ENCODE peak calls at places on chromosome 12, in nine cellular contexts. I is prostate gland, C is K562, N is esophagus muscularis mucosa, R is GM12891, G is upper lobe of left lung, V is GM12878, Z is breast epithelium, S is vagina. H is an unnamed sample.

GRCh38 chr12:13365782-13366366 is 169.3 kb downstream of the EMP1 start:
- DNase-seq in I (no peak), C (no peak), N (peak), Z (no peak), R (no peak), V (no peak), G (peak), S (no peak), H (no peak)

GRCh38 chr12:124613151-124613585 is 45.8 kb upstream of the NCOR2 start:
- DNase-seq in C (no peak), I (peak), N (no peak), G (no peak), V (no peak), S (no peak), R (no peak), Z (no peak), H (no peak)

GRCh38 chr12:133226690-133227089 is 9.0 kb downstream of the ANHX start:
- DNase-seq in G (no peak), C (no peak), R (no peak), N (no peak), S (no peak), Z (no peak), I (no peak), V (no peak), H (no peak)

GRCh38 chr12:49121047-49121696 is 10.0 kb downstream of the TUBA1B start:
- DNase-seq in N (no peak), S (no peak), R (no peak), I (peak), G (no peak), C (peak), Z (no peak), V (no peak), H (no peak)

GRCh38 chr12:13173012-13173441 is 23.5 kb upstream of the EMP1 start:
- DNase-seq in R (no peak), C (no peak), S (peak), V (no peak), Z (no peak), N (peak), I (no peak), G (no peak), H (no peak)

GRCh38 chr12:56725723-56726102 is 614 bp upstream of the NACA start:
- DNase-seq in S (no peak), I (no peak), R (no peak), N (no peak), Z (no peak), C (no peak), G (no peak), V (no peak), H (no peak)

GRCh38 chr12:112427760-112428159 is 9.0 kb downstream of the PTPN11 start:
- DNase-seq in G (no peak), Z (no peak), I (no peak), S (no peak), R (no peak), V (no peak), N (no peak), C (no peak), H (no peak)

GRCh38 chr12:75998292-75999063 is 33.1 kb downstream of the PHLDA1 start:
- DNase-seq in I (no peak), S (no peak), N (no peak), V (no peak), C (no peak), G (no peak), R (no peak), Z (no peak), H (no peak)

GRCh38 chr12:27319394-27319793 is 13.2 kb upstream of the BMAL2 start:
- DNase-seq in G (no peak), R (no peak), S (no peak), N (no peak), I (no peak), C (no peak), V (no peak), Z (no peak), H (no peak)

GRCh38 chr12:209851-210250 is 4.1 kb downstream of the SLC6A12 start:
- DNase-seq in N (no peak), Z (no peak), R (no peak), S (no peak), G (no peak), I (no peak), V (no peak), C (no peak), H (no peak)

GRCh38 chr12:102964872-102965271 is 7.4 kb downstream of the ASCL1 start:
- DNase-seq in I (no peak), C (no peak), N (no peak), Z (no peak), G (peak), R (no peak), V (no peak), S (peak), H (no peak)

GRCh38 chr12:16467304-16467703 is 119.9 kb downstream of the MGST1 start:
- DNase-seq in S (no peak), C (no peak), G (no peak), Z (no peak), R (no peak), I (no peak), V (no peak), N (no peak), H (no peak)

GRCh38 chr12:38883629-38884134 is 21.7 kb downstream of the CPNE8 start:
- DNase-seq in N (no peak), S (no peak), R (no peak), G (no peak), V (no peak), C (no peak), I (no peak), Z (no peak), H (no peak)

GRCh38 chr12:130434560-130434959 is 96.9 kb downstream of the PIWIL1 start:
- DNase-seq in S (no peak), V (no peak), N (no peak), G (peak), C (no peak), R (no peak), I (no peak), Z (no peak), H (no peak)

GRCh38 chr12:66152732-66153131 is 17.1 kb downstream of the TMBIM4 start:
- DNase-seq in G (no peak), V (no peak), S (no peak), C (no peak), R (no peak), N (no peak), Z (no peak), I (no peak), H (no peak)

GRCh38 chr12:102063066-102063465 is 1.3 kb upstream of the WASHC3 start:
- DNase-seq in C (no peak), R (no peak), G (no peak), S (no peak), I (no peak), Z (no peak), V (no peak), N (no peak), H (no peak)

GRCh38 chr12:119024226-119024810 is 43.0 kb downstream of the SRRM4 start:
- DNase-seq in I (no peak), Z (no peak), N (no peak), C (no peak), R (no peak), G (no peak), S (peak), V (no peak), H (no peak)

GRCh38 chr12:54024127-54024526 is 4.1 kb upstream of the HOXC6 start:
- DNase-seq in I (no peak), C (no peak), V (no peak), N (no peak), S (no peak), Z (no peak), G (peak), R (no peak), H (no peak)

GRCh38 chr12:80895240-80895639 is 42.5 kb downstream of the LIN7A start:
- DNase-seq in C (no peak), R (no peak), G (no peak), I (no peak), N (no peak), V (no peak), Z (no peak), S (no peak), H (no peak)

GRCh38 chr12:120689397-120690082 is 2.6 kb downstream of the MLEC start:
- DNase-seq in S (no peak), I (no peak), C (no peak), G (no peak), R (no peak), N (no peak), V (no peak), Z (no peak), H (no peak)

GRCh38 chr12:50734409-50735263 is 29.3 kb upstream of the ATF1 start:
- DNase-seq in S (no peak), N (no peak), G (no peak), C (peak), R (peak), Z (no peak), I (no peak), V (no peak), H (no peak)

GRCh38 chr12:31106101-31106803 is 32.6 kb downstream of the DDX11 start:
- DNase-seq in R (no peak), N (peak), Z (no peak), G (no peak), I (no peak), C (no peak), S (peak), V (no peak), H (no peak)

GRCh38 chr12:132429932-132430643 is 59.9 kb upstream of the FBRSL1 start:
- DNase-seq in I (peak), R (peak), Z (no peak), C (peak), S (no peak), G (peak), V (no peak), N (no peak), H (peak)

GRCh38 chr12:27824126-27824842 is 44.2 kb upstream of the MANSC4 start:
- DNase-seq in I (no peak), R (no peak), Z (no peak), N (no peak), S (no peak), V (peak), C (no peak), G (no peak), H (peak)

GRCh38 chr12:110314308-110314707 is 33.3 kb downstream of the ATP2A2 start:
- DNase-seq in Z (no peak), N (no peak), V (peak), G (no peak), C (no peak), R (no peak), I (no peak), S (no peak), H (no peak)

GRCh38 chr12:26124491-26125450 is at the start of gene BHLHE41:
- DNase-seq in N (peak), R (no peak), Z (peak), S (no peak), V (no peak), G (peak), I (peak), C (peak), H (peak)
- TF ChIP-seq POLR2A in N (peak), R (no peak), Z (no peak), S (no peak), V (no peak), G (no peak), I (peak), C (no peak), H (no peak)

GRCh38 chr12:5087831-5088554 is 44.3 kb downstream of the KCNA5 start:
- DNase-seq in I (no peak), G (no peak), Z (no peak), S (no peak), R (no peak), N (no peak), V (no peak), C (no peak), H (no peak)

GRCh38 chr12:5083955-5084849 is 40.5 kb downstream of the KCNA5 start:
- DNase-seq in S (no peak), I (peak), C (peak), G (no peak), R (peak), V (peak), N (no peak), Z (no peak), H (peak)

GRCh38 chr12:5085896-5086295 is 42.2 kb downstream of the KCNA5 start:
- DNase-seq in I (no peak), G (no peak), V (no peak), C (no peak), S (no peak), Z (no peak), R (no peak), N (no peak), H (no peak)

GRCh38 chr12:5094550-5094949 is 50.9 kb downstream of the KCNA5 start:
- DNase-seq in I (no peak), G (no peak), Z (no peak), R (no peak), V (no peak), N (peak), S (peak), C (no peak), H (no peak)

GRCh38 chr12:5088586-5089264 is 45.0 kb downstream of the KCNA5 start:
- DNase-seq in Z (no peak), S (no peak), R (no peak), V (no peak), C (no peak), N (no peak), I (no peak), G (peak), H (no peak)
- TF ChIP-seq POLR2AphosphoS5 in Z (no peak), S (peak), R (no peak), V (no peak), C (no peak), N (no peak), I (no peak), G (no peak), H (no peak)

DNA sequence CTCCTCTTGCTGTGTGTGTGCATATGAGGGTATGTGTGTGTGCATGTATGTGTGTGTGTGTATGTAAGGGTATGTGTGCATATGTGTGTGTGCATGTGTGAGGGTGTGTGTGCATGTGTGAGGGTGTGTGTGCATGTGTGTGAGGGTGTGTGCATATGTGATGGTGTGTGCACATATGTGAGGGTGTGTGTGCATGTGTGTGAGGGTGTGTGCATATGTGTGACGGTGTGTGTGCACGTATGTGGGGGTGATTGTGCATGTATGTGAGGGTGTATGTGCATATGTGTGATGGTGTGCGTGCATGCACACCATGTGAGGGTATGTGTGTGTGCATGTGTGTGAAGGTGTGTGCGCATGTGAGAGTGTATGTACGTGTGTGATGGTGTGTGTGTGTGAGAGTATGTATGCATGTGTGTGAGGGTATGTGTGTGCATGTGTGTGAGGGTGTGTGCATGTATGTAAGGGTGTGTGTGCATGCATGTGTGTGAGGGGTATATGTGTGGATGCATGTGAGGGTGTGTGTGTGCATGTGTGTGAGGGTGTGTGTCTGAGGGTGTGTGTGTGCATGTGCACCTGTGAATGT is 15.4 kb downstream of the DAO start:
- DNase-seq in Z (no peak), R (no peak), N (no peak), V (no peak), C (no peak), G (no peak), S (no peak), I (no peak), H (no peak)
- TF ChIP-seq POLR2A in Z (no peak), R (no peak), N (no peak), V (no peak), C (no peak), G (no peak), S (no peak), I (no peak), H (no peak)

DNA sequence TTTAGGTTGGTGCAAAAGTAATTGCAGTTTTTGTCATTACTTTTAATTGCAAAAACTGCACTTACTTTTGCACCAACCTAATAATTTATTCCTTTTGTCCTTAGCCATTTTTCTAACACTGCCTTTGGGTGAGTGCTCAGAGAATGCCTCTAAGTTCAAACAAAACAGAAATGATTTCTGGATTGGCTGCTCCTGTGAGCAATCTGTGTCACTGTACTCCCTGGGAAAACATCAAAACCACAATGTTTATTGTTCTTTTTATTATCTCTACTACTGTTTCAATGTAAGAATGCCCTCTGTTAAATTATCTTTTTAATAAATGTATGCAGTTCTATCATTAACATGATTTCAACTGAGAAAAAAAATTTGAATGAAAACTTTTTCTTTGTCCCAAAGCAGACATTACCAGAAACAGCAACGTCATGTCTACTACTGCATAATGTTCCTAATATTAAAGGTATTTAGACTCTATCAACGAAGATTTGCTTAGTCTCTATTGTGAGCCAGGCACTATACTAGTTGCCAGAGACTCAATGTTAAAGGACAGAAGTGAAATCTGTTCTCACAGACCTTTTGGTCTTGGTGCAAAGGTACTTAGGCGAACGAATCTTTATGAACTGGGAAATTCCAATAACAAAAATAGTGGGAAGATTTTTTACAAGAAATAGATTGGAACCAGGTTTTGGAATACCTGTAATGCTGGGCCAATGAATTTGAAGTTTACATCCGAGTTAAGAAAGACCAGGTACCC is 6.2 kb downstream of the SLC41A2 start:
- DNase-seq in V (no peak), I (no peak), S (no peak), R (no peak), C (no peak), Z (no peak), G (no peak), N (no peak), H (no peak)
- TF ChIP-seq POLR2AphosphoS5 in V (no peak), I (peak), S (no peak), R (no peak), C (no peak), Z (no peak), G (no peak), N (no peak), H (no peak)

DNA sequence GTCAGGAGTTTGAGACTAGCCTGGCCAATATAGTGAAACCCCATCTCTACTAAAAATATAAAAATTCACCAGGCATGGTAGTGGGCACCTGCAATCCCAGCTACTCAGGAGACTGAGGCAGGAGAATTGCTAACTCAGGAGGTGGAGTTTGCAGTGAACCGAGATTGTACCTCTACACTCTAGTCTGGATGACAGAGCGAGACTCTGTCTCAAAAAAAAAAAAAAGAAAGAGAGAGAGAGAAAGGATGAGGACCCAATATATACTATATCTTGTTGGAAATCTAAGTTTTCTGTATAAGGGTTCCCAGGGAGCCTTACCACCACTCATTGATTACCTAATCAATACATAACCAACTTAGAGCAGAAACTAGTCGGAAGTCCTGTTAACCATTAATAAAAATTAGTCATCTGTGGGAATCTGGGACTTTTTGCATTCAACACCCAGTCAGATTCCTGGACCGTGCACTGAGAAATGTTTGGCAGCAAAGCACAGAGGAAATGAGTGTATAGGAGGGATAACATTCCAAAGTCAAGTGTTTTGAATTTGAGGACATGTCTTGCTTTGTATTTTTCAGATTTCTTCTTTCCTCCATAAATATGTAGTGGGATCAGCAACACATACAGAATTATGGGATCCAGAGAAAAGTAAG is 44.8 kb upstream of the NR2C1 start:
- DNase-seq in G (no peak), Z (no peak), R (no peak), S (no peak), I (no peak), V (no peak), C (no peak), N (no peak), H (no peak)
- TF ChIP-seq POLR2A in G (no peak), Z (no peak), R (no peak), S (no peak), I (no peak), V (no peak), C (no peak), N (no peak), H (no peak)

GRCh38 chr12:93786669-93787397 is 109.7 kb downstream of the CRADD start:
- DNase-seq in Z (no peak), N (no peak), I (no peak), C (no peak), G (no peak), V (no peak), S (no peak), R (no peak), H (no peak)
- TF ChIP-seq POLR2AphosphoS5 in Z (no peak), N (no peak), I (no peak), C (no peak), G (no peak), V (no peak), S (no peak), R (no peak), H (no peak)

GRCh38 chr12:107093547-107094448 is at the start of gene CRY1:
- DNase-seq in Z (peak), N (peak), S (peak), C (peak), V (peak), R (peak), I (peak), G (peak), H (peak)
- TF ChIP-seq POLR2A in Z (no peak), N (no peak), S (peak), C (peak), V (peak), R (no peak), I (no peak), G (no peak), H (peak)

H was measured in GM12892.